ENCODE peak calls at places on chromosomes 5 and 9, in five cellular contexts. Y is stimulated activated naive CD8-positive, alpha-beta T cell treated with anti-CD3 and anti-CD28 coated beads, Interleukin-15, amount 100 ng/mL, for 72 hours; H is HEK293T; B is brain microvascular endothelial cell; D is GM04503. X is an unnamed sample.

GRCh38 chr5:141914154-141914743 is 9.4 kb upstream of the DELE1 start:
- DNase-seq in B (no peak), D (no peak), H (peak; percentile 28), Y (peak; percentile 30), X (peak; percentile 9)

GRCh38 chr5:132816554-132816953 is 3.5 kb downstream of the SOWAHA start:
- DNase-seq in Y (no peak), D (no peak), B (no peak), H (no peak), X (no peak)

GRCh38 chr5:140674211-140674610 is 835 bp upstream of the DND1 start:
- DNase-seq in D (no peak), B (no peak), H (no peak), Y (no peak), X (no peak)

GRCh38 chr9:82588801-82589200 is 474.1 kb downstream of the RASEF start:
- DNase-seq in Y (no peak), H (no peak), D (no peak), B (no peak), X (no peak)

GRCh38 chr9:124453586-124454191 is 3.4 kb downstream of the ADGRD2 start:
- DNase-seq in D (no peak), B (no peak), Y (no peak), H (no peak), X (no peak)

GRCh38 chr9:98207606-98208005 is 15.2 kb upstream of the CORO2A start:
- DNase-seq in D (no peak), H (no peak), Y (no peak), B (no peak), X (no peak)

GRCh38 chr5:140142246-140142645 is 16.5 kb downstream of the IGIP start:
- DNase-seq in D (no peak), B (no peak), H (no peak), Y (no peak), X (no peak)

GRCh38 chr9:19050637-19051591 is 1.7 kb downstream of the RRAGA start:
- DNase-seq in B (no peak), D (no peak), Y (no peak), H (no peak), X (no peak)

GRCh38 chr9:9536481-9536880 is 1076.3 kb downstream of the PTPRD start:
- DNase-seq in D (no peak), B (no peak), Y (no peak), H (no peak), X (no peak)

GRCh38 chr5:172418847-172419810 is 35.2 kb downstream of the SH3PXD2B start:
- DNase-seq in H (no peak), D (no peak), B (no peak), Y (no peak), X (no peak)

GRCh38 chr5:54180616-54181015 is 129.8 kb downstream of the ARL15 start:
- DNase-seq in H (no peak), D (peak; percentile 92), B (peak; percentile 12), Y (no peak), X (no peak)

GRCh38 chr5:32785639-32786216 is 74.6 kb downstream of the NPR3 start:
- DNase-seq in Y (no peak), D (no peak), H (no peak), B (peak; percentile 62), X (no peak)

GRCh38 chr5:149345892-149346222 is 558 bp downstream of the GRPEL2 start:
- DNase-seq in H (peak; percentile 12), Y (peak; percentile 36), B (no peak), D (no peak), X (no peak)

GRCh38 chr5:170623576-170624181 is 119.9 kb downstream of the KCNIP1 start:
- DNase-seq in Y (peak; percentile 34), D (no peak), B (no peak), H (peak; percentile 78), X (no peak)

GRCh38 chr5:169545762-169546161 is 37.8 kb upstream of the SPDL1 start:
- DNase-seq in B (no peak), Y (no peak), D (no peak), H (no peak), X (no peak)

GRCh38 chr9:119264165-119264564 is 105.1 kb downstream of the BRINP1 start:
- DNase-seq in D (no peak), Y (no peak), H (no peak), B (no peak), X (no peak)

GRCh38 chr9:105608685-105609598 is 51.0 kb downstream of the FKTN start:
- DNase-seq in H (peak; percentile 21), B (peak; percentile 11), D (peak; percentile 4), Y (no peak), X (peak; percentile 24)

GRCh38 chr5:92402045-92402444 is 1018.9 kb upstream of the ARRDC3 start:
- DNase-seq in H (no peak), Y (no peak), B (peak; percentile 12), D (no peak), X (no peak)

X was measured in stimulated activated naive CD4-positive, alpha-beta T cell.